ENCODE peak calls at places on chromosome 17, in nine cellular contexts. F is GM23338, Y is AG10803, V is stomach, B is cardiac muscle cell, S is heart right ventricle, P is NB4, O is fibroblast of pulmonary artery, U is WTC11. W is an unnamed sample.

GRCh38 chr17:68383443-68384321 is 73.6 kb downstream of the WIPI1 start:
- DNase-seq in F (no peak), Y (peak; percentile 96), V (no peak), B (peak; percentile 95), S (no peak), P (no peak), O (peak; percentile 93), U (no peak), W (peak; percentile 36)

GRCh38 chr17:21689604-21690003 is 2.7 kb upstream of the KCNJ18 start:
- DNase-seq in F (no peak), Y (peak; percentile 84), V (no peak), B (peak; percentile 78), S (no peak), P (no peak), O (peak; percentile 87), U (no peak), W (no peak)

GRCh38 chr17:8740486-8740885 is 4.2 kb downstream of the CCDC42 start:
- DNase-seq in F (peak; percentile 70), Y (no peak), V (no peak), B (no peak), S (no peak), P (no peak), O (no peak), U (peak; percentile 63), W (peak; percentile 63)

GRCh38 chr17:69320210-69320907 is 6.6 kb downstream of the ABCA5 start:
- DNase-seq in F (no peak), Y (no peak), V (no peak), B (peak; percentile 30), S (no peak), P (no peak), O (peak; percentile 36), U (no peak), W (no peak)

GRCh38 chr17:28745777-28746473 is 2.1 kb downstream of the TRAF4 start:
- DNase-seq in F (peak; percentile 60), Y (no peak), V (peak; percentile 85), B (no peak), S (no peak), P (no peak), O (no peak), U (peak; percentile 59), W (no peak)

GRCh38 chr17:76497979-76498885 is 3.0 kb downstream of the RHBDF2 start:
- DNase-seq in F (peak; percentile 65), Y (peak; percentile 83), V (peak; percentile 81), B (peak; percentile 90), S (peak; percentile 87), P (no peak), O (peak; percentile 89), U (peak; percentile 60), W (no peak)

GRCh38 chr17:38352245-38353083 is 820 bp downstream of the SOCS7 start:
- DNase-seq in F (peak; percentile 69), Y (peak; percentile 17), V (peak; percentile 40), B (peak; percentile 31), S (peak; percentile 39), P (peak; percentile 76), O (peak; percentile 22), U (peak; percentile 37), W (peak; percentile 42)

GRCh38 chr17:31310260-31310659 is 3.6 kb downstream of the EVI2B start:
- DNase-seq in F (no peak), Y (no peak), V (no peak), B (no peak), S (no peak), P (peak; percentile 72), O (no peak), U (no peak), W (peak; percentile 71)

GRCh38 chr17:77417575-77417974 is 276.8 kb downstream of the SEC14L1 start:
- DNase-seq in F (no peak), Y (no peak), V (peak; percentile 55), B (no peak), S (no peak), P (no peak), O (no peak), U (no peak), W (no peak)

GRCh38 chr17:52756739-52757138 is 598.2 kb upstream of the CA10 start:
- DNase-seq in F (no peak), Y (no peak), V (no peak), B (no peak), S (no peak), P (no peak), O (no peak), U (no peak), W (no peak)

GRCh38 chr17:79443026-79443425 is 167.8 kb downstream of the RBFOX3 start:
- DNase-seq in F (no peak), Y (no peak), V (no peak), B (no peak), S (no peak), P (no peak), O (no peak), U (no peak), W (no peak)

GRCh38 chr17:74742153-74742515 is 5.1 kb downstream of the RAB37 start:
- DNase-seq in F (no peak), Y (no peak), V (no peak), B (no peak), S (no peak), P (peak; percentile 92), O (peak; percentile 42), U (no peak), W (peak; percentile 77)

GRCh38 chr17:75270218-75270965 is 639 bp downstream of the MIF4GD start:
- DNase-seq in F (peak; percentile 80), Y (peak; percentile 80), V (peak; percentile 66), B (peak; percentile 80), S (peak; percentile 69), P (peak; percentile 96), O (peak; percentile 80), U (peak; percentile 66), W (peak; percentile 70)

GRCh38 chr17:61458000-61458399 is 5.8 kb downstream of the TBX4 start:
- DNase-seq in F (no peak), Y (no peak), V (no peak), B (no peak), S (no peak), P (no peak), O (no peak), U (no peak), W (no peak)

GRCh38 chr17:61457226-61457983 is 5.2 kb downstream of the TBX4 start:
- DNase-seq in F (peak; percentile 71), Y (no peak), V (no peak), B (no peak), S (no peak), P (no peak), O (no peak), U (peak; percentile 55), W (no peak)

GRCh38 chr17:61459434-61459809 is 7.2 kb downstream of the TBX4 start:
- DNase-seq in F (no peak), Y (no peak), V (no peak), B (no peak), S (no peak), P (no peak), O (no peak), U (no peak), W (no peak)

GRCh38 chr17:61459968-61460718 is 7.9 kb downstream of the TBX4 start:
- DNase-seq in F (no peak), Y (no peak), V (no peak), B (no peak), S (no peak), P (no peak), O (no peak), U (no peak), W (no peak)

GRCh38 chr17:61458491-61459433 is 6.5 kb downstream of the TBX4 start:
- DNase-seq in F (peak; percentile 81), Y (no peak), V (no peak), B (no peak), S (no peak), P (no peak), O (no peak), U (no peak), W (no peak)
- TF ChIP-seq CTCF in F (no peak), Y (no peak), V (no peak), B (no peak), S (no peak), P (no peak), O (no peak), U (no peak), W (no peak)

GRCh38 chr17:4104506-4104905 is 38.3 kb downstream of the ZZEF1 start:
- DNase-seq in F (no peak), Y (no peak), V (no peak), B (no peak), S (no peak), P (no peak), O (no peak), U (no peak), W (no peak)
- TF ChIP-seq CTCF in F (no peak), Y (no peak), V (no peak), B (no peak), S (no peak), P (no peak), O (no peak), U (no peak), W (no peak)

DNA sequence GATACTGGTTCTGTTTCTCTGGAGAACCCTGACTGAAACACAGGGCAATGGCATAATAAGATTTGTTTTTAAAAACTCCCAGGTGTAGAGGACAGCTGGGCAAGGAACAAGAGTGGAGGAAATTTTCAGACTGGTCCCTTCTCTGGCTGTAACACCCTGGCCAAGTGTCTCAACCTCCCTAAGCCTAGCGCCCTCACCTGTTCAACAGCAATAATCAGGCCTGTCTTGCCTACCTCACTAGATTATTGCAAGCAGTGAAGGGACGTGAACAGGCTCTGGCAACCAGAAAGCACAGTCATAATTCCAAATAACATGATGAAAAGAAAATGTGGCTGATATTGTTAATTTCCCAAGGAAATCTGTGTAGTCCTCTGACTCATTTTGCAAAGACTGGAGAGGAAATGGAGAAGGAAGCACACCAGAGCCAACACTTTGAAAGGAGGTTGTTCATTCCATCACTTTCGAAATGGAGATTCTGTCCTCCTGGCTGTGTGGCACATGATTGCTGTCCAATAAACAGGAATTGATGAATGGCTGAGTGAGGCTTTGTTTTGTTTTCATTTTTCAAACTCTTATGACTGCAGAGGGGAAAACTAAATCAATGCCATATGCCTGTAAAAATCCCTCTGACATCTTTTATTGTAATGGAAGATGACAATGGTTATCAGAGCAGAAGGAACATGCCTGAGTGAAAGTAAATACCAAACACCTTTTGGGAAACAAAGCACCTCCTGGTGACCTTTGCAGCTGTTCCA is 87.4 kb upstream of the HLF start:
- DNase-seq in F (peak; percentile 62), Y (peak; percentile 45), V (no peak), B (peak; percentile 21), S (no peak), P (no peak), O (peak; percentile 27), U (peak; percentile 16), W (no peak)
- TF ChIP-seq CTCF in F (peak; percentile 51), Y (peak; percentile 8), V (no peak), B (peak; percentile 9), S (no peak), P (no peak), O (peak; percentile 26), U (no peak), W (no peak)

GRCh38 chr17:45718791-45719190 is 65.3 kb upstream of the CRHR1 start:
- DNase-seq in F (no peak), Y (no peak), V (no peak), B (no peak), S (no peak), P (no peak), O (no peak), U (no peak), W (no peak)

GRCh38 chr17:45719335-45720071 is 64.6 kb upstream of the CRHR1 start:
- DNase-seq in F (peak; percentile 69), Y (peak; percentile 78), V (no peak), B (peak; percentile 76), S (no peak), P (peak; percentile 64), O (peak; percentile 54), U (peak; percentile 39), W (no peak)

GRCh38 chr17:45720386-45720785 is 63.7 kb upstream of the CRHR1 start:
- DNase-seq in F (no peak), Y (no peak), V (no peak), B (no peak), S (no peak), P (no peak), O (no peak), U (no peak), W (no peak)

GRCh38 chr17:45722161-45722560 is 62.0 kb upstream of the CRHR1 start:
- DNase-seq in F (peak; percentile 77), Y (no peak), V (no peak), B (peak; percentile 7), S (no peak), P (peak; percentile 26), O (no peak), U (peak; percentile 79), W (no peak)
- TF ChIP-seq CTCF in F (peak; percentile 60), Y (peak; percentile 13), V (no peak), B (peak; percentile 33), S (no peak), P (peak; percentile 28), O (peak; percentile 14), U (no peak), W (no peak)